ENCODE peak calls at places on chromosomes 6 and 20, in six cellular contexts. A is H9, N is H1, J is neuronal stem cell, Q is IMR-90, P is mesenchymal stem cell. T is an unnamed sample.

GRCh38 chr20:41149679-41150131 is 12.4 kb downstream of the PLCG1 start:
- DNase-seq in P (peak; percentile 54), N (no peak), A (no peak), J (no peak), Q (peak; percentile 71), T (peak; percentile 38)

GRCh38 chr6:6612308-6612707 is 23.8 kb downstream of the LY86 start:
- DNase-seq in A (no peak), N (no peak), Q (no peak), J (no peak), P (no peak), T (no peak)

GRCh38 chr6:85756982-85757381 is 114.3 kb upstream of the SYNCRIP start:
- DNase-seq in N (no peak), A (no peak), P (peak; percentile 13), J (no peak), Q (peak; percentile 44), T (peak; percentile 21)

GRCh38 chr20:50342638-50343102 is 152.0 kb downstream of the CEBPB start:
- DNase-seq in P (no peak), N (no peak), Q (no peak), J (no peak), A (no peak), T (no peak)

GRCh38 chr6:134175532-134176282 is 123.3 kb upstream of the SLC2A12 start:
- DNase-seq in P (peak; percentile 83), A (no peak), Q (peak; percentile 78), N (no peak), J (peak; percentile 52), T (peak; percentile 81)

GRCh38 chr6:143504369-143504768 is 7.2 kb downstream of the FUCA2 start:
- DNase-seq in J (no peak), N (no peak), A (no peak), Q (peak; percentile 36), P (peak; percentile 14), T (no peak)

GRCh38 chr20:54479138-54479906 is 3.9 kb downstream of the DOK5 start:
- DNase-seq in N (no peak), A (peak; percentile 38), P (no peak), J (no peak), Q (peak; percentile 11), T (peak; percentile 84)

GRCh38 chr20:17571967-17572638 is 2.2 kb downstream of the DSTN start:
- DNase-seq in J (no peak), N (no peak), A (no peak), P (no peak), Q (no peak), T (no peak)

GRCh38 chr6:148450866-148451265 is 108.2 kb downstream of the SASH1 start:
- DNase-seq in A (no peak), P (no peak), Q (no peak), J (no peak), N (no peak), T (no peak)

GRCh38 chr20:50189681-50190250 is 864 bp upstream of the CEBPB start:
- DNase-seq in N (no peak), J (no peak), P (peak; percentile 31), A (peak; percentile 83), Q (no peak), T (peak; percentile 38)

DNA sequence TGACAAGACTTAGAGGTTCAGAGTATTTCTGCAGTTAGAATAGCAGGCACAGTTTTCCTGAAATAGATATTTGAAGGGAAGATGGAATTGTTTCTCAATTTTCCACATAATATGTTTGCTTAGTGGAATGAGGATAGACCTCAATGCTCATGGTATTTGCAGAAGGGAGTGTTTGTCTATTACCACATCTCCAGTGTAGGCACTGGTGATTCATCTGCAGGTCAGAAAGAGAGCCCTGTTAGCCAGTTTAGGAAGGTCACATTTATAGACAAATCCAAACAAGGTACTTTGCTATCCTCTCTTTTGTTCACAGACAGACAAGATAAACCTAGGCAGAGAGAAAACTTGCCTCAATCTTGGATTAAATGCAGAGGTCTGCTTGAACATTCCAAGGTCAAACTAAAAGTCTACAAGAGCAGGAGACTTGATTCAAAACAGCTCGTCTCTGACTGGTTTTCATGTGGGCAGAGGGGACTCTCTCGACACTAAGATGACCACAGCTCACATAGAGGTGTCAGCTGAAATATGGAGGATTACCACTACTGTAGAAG is 22.8 kb downstream of the ISM1 start:
- DNase-seq in J (no peak), P (no peak), A (no peak), Q (no peak), N (no peak), T (no peak)
- H2BK5ac ChIP-seq in J (no peak overlapping the region), P (no peak overlapping the region), A (no peak overlapping the region), Q (no peak overlapping the region), N (no peak overlapping the region), T (no peak overlapping the region)

DNA sequence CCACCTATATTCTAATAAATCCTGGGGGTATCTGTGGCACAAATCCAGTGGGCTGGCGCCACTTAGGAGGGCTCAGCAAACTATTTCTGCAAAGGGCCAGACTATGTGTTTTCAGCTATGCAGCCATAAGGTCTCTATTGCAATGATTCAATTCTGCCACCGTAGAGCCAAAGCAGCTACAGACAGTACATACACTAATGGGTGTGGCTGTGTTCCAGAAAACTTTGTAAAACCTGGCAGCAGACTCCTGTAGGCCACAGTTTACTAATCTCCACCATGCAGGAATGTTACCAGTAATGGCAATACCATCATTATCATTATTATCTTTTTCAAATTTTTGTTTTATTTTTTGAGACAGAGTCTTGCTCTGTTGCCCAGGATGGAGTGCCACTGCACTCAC is 65.7 kb downstream of the SULF2 start:
- DNase-seq in P (no peak), N (no peak), Q (no peak), A (no peak), J (no peak), T (no peak)
- H2BK15ac ChIP-seq in P (no peak overlapping the region), N (no peak overlapping the region), Q (no peak overlapping the region), A (no peak overlapping the region), J (no peak overlapping the region), T (no peak overlapping the region)

DNA sequence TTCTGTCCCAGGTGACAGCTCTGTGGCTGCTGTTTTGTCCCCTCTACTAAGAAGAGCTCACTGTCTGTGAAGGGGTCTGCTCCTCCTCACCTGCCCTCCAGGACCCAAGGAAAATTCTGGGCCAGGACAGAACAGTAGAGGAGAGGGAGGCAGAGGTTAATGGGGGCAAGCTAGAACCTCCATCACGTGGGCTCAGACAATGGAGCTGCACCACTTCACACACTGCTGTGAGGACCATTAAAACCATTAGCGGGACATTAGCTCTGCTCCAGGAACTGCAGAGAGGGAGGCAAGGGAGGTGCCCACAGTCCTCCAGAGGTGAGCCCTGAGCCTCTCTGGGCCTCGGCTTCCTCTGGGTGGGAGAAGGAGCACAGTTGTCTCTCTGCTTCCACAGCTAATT is 78.4 kb downstream of the NOL4L start:
- DNase-seq in N (no peak), Q (no peak), A (peak; percentile 83), J (no peak), P (no peak), T (peak; percentile 93)
- H2BK5ac ChIP-seq in N (no peak overlapping the region), Q (no peak overlapping the region), A (no peak overlapping the region), J (no peak overlapping the region), P (no peak overlapping the region), T (no peak overlapping the region)

GRCh38 chr6:137901454-137901853 is 34.4 kb downstream of the TNFAIP3 start:
- DNase-seq in N (no peak), P (no peak), A (no peak), Q (no peak), J (no peak), T (no peak)

GRCh38 chr6:137903274-137903932 is 36.3 kb downstream of the TNFAIP3 start:
- DNase-seq in Q (no peak), N (no peak), A (no peak), J (no peak), P (no peak), T (no peak)

GRCh38 chr6:137903933-137904821 is 37.1 kb downstream of the TNFAIP3 start:
- DNase-seq in P (no peak), N (no peak), Q (peak; percentile 52), A (no peak), J (no peak), T (no peak)

GRCh38 chr6:137900815-137901214 is 33.8 kb downstream of the TNFAIP3 start:
- DNase-seq in P (no peak), N (no peak), A (no peak), Q (no peak), J (no peak), T (no peak)

GRCh38 chr6:137902721-137903120 is 35.7 kb downstream of the TNFAIP3 start:
- DNase-seq in J (no peak), Q (no peak), P (no peak), A (no peak), N (no peak), T (no peak)
- H2BK15ac ChIP-seq in J (no peak overlapping the region), Q (no peak overlapping the region), P (no peak overlapping the region), A (no peak overlapping the region), N (no peak overlapping the region), T (no peak overlapping the region)

GRCh38 chr6:41759905-41760579 is 12.8 kb upstream of the PGC start:
- DNase-seq in P (no peak), J (no peak), N (no peak), Q (no peak), A (no peak), T (no peak)
- H2BK5ac ChIP-seq in P (no peak overlapping the region), J (no peak overlapping the region), N (no peak overlapping the region), Q (no peak overlapping the region), A (no peak overlapping the region), T (no peak overlapping the region)